ENCODE peak calls at places on chromosomes 16 and 17, in five cellular contexts. C is endothelial cell of umbilical vein, B is transverse colon, V is spleen, S is GM12865. A is an unnamed sample.

GRCh38 chr16:6297666-6298435 is 1034.8 kb upstream of the RBFOX1 start:
- DNase-seq in C (no peak), B (no peak), V (no peak), S (no peak), A (no peak)

GRCh38 chr17:33560165-33560564 is 267.1 kb upstream of the ASIC2 start:
- DNase-seq in C (peak; percentile 38), B (no peak), V (no peak), S (peak; percentile 20), A (no peak)

GRCh38 chr16:88695218-88695617 is 8.9 kb upstream of the SNAI3 start:
- DNase-seq in C (no peak), B (no peak), V (no peak), S (no peak), A (no peak)

GRCh38 chr17:50923611-50924010 is 57.5 kb upstream of the TOB1 start:
- DNase-seq in C (no peak), B (no peak), V (no peak), S (no peak), A (no peak)

GRCh38 chr17:77473615-77474226 is 333.0 kb downstream of the SEC14L1 start:
- DNase-seq in C (no peak), B (no peak), V (no peak), S (peak; percentile 59), A (no peak)

GRCh38 chr17:13338421-13338820 is 263.3 kb downstream of the HS3ST3A1 start:
- DNase-seq in C (no peak), B (no peak), V (no peak), S (no peak), A (no peak)

GRCh38 chr16:11229906-11230305 is 26.1 kb downstream of the SOCS1 start:
- DNase-seq in C (no peak), B (peak; percentile 43), V (no peak), S (no peak), A (no peak)

GRCh38 chr16:87457051-87457611 is 35.7 kb downstream of the ZCCHC14 start:
- DNase-seq in C (no peak), B (no peak), V (no peak), S (no peak), A (no peak)

GRCh38 chr17:55421179-55421934 is at the start of gene MMD:
- DNase-seq in C (no peak), B (peak; percentile 67), V (peak; percentile 90), S (no peak), A (peak; percentile 89)

GRCh38 chr16:85445779-85446222 is 167.3 kb upstream of the GSE1 start:
- DNase-seq in C (no peak), B (peak; percentile 44), V (no peak), S (no peak), A (no peak)

GRCh38 chr16:85446846-85447656 is 166.1 kb upstream of the GSE1 start:
- DNase-seq in C (no peak), B (peak; percentile 67), V (peak; percentile 85), S (peak; percentile 77), A (no peak)

GRCh38 chr16:85443116-85443515 is 170.0 kb upstream of the GSE1 start:
- DNase-seq in C (no peak), B (no peak), V (no peak), S (no peak), A (no peak)

GRCh38 chr16:85443531-85443930 is 169.6 kb upstream of the GSE1 start:
- DNase-seq in C (no peak), B (no peak), V (no peak), S (no peak), A (no peak)

GRCh38 chr16:85444879-85445778 is 168.0 kb upstream of the GSE1 start:
- DNase-seq in C (no peak), B (peak; percentile 61), V (no peak), S (no peak), A (no peak)
- TF ChIP-seq CTCF in C (no peak), B (no peak), V (no peak), S (no peak), A (no peak)

GRCh38 chr17:75730065-75730464 is 8.8 kb downstream of the ITGB4 start:
- DNase-seq in C (no peak), B (no peak), V (no peak), S (no peak), A (no peak)

GRCh38 chr17:75729351-75729750 is 8.1 kb downstream of the ITGB4 start:
- DNase-seq in C (no peak), B (no peak), V (no peak), S (no peak), A (no peak)

GRCh38 chr17:75731086-75731715 is 9.9 kb downstream of the ITGB4 start:
- DNase-seq in C (no peak), B (no peak), V (no peak), S (no peak), A (no peak)

GRCh38 chr17:75733471-75733870 is 12.2 kb downstream of the ITGB4 start:
- DNase-seq in C (no peak), B (no peak), V (no peak), S (no peak), A (no peak)

GRCh38 chr17:75731716-75732498 is 10.6 kb downstream of the ITGB4 start:
- DNase-seq in C (no peak), B (peak; percentile 90), V (no peak), S (no peak), A (no peak)
- H3K4me3 ChIP-seq in C (no peak overlapping the region), B (no peak overlapping the region), V (no peak overlapping the region), S (no peak overlapping the region), A (no peak overlapping the region)

GRCh38 chr16:14131774-14132695 is 60.9 kb downstream of the MRTFB start:
- DNase-seq in C (no peak), B (no peak), V (no peak), S (no peak), A (no peak)

GRCh38 chr16:14135704-14136103 is 64.6 kb downstream of the MRTFB start:
- DNase-seq in C (no peak), B (no peak), V (no peak), S (no peak), A (no peak)

GRCh38 chr16:14133907-14134306 is 62.8 kb downstream of the MRTFB start:
- DNase-seq in C (no peak), B (no peak), V (no peak), S (no peak), A (no peak)

GRCh38 chr16:14129502-14129901 is 58.4 kb downstream of the MRTFB start:
- DNase-seq in C (no peak), B (no peak), V (no peak), S (no peak), A (no peak)

GRCh38 chr16:14132696-14133048 is 61.6 kb downstream of the MRTFB start:
- DNase-seq in C (no peak), B (no peak), V (no peak), S (peak; percentile 39), A (no peak)
- TF ChIP-seq CTCF in C (no peak), B (no peak), V (no peak), S (no peak), A (no peak)

GRCh38 chr16:26195225-26195624 is 503.5 kb downstream of the HS3ST4 start:
- DNase-seq in C (no peak), B (no peak), V (no peak), S (no peak), A (no peak)

GRCh38 chr16:26194526-26194925 is 502.8 kb downstream of the HS3ST4 start:
- DNase-seq in C (no peak), B (no peak), V (no peak), S (no peak), A (no peak)

GRCh38 chr16:26186221-26186620 is 494.5 kb downstream of the HS3ST4 start:
- DNase-seq in C (no peak), B (no peak), V (no peak), S (no peak), A (no peak)

DNA sequence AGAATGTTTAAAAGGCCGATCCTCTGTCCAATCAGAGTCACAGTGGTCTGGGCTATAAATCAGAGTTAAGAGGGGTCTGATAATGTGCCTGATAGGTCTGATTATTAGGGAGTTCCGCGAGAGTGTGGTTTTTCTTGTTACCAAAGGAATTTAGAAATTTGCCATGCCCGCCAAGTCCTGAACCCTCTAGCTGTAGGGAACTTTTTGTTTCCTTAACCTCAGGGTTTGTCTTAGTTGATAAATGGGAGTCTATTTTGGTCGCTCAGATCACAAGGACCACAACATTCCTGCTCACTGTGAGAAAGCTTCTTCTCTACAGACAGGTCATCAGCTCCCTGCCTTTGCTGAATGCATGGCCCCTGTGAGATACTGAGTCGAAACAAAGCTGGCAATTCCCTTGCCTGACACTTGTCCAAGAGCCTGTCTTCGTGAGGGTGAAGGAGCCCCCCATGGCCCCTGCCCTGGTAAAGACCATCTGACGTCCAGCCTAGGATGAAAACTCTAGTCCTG is 497.8 kb downstream of the HS3ST4 start:
- DNase-seq in C (no peak), B (no peak), V (no peak), S (no peak), A (no peak)
- H3K4me3 ChIP-seq in C (no peak overlapping the region), B (no peak overlapping the region), V (no peak overlapping the region), S (no peak overlapping the region), A (no peak overlapping the region)

GRCh38 chr17:15446036-15446435 is 21.4 kb downstream of the CDRT4 start:
- DNase-seq in C (no peak), B (no peak), V (no peak), S (no peak), A (no peak)
- TF ChIP-seq CTCF in C (peak; percentile 3), B (no peak), V (no peak), S (no peak), A (no peak)

GRCh38 chr17:31378638-31379037 is 12.8 kb upstream of the RAB11FIP4 start:
- DNase-seq in C (no peak), B (no peak), V (no peak), S (no peak), A (no peak)
- H3K4me3 ChIP-seq in C (no peak overlapping the region), B (no peak overlapping the region), V (no peak overlapping the region), S (no peak overlapping the region), A (no peak overlapping the region)

A was measured in lower leg skin.